ENCODE peak calls at places on chromosomes 11 and 22, in six cellular contexts. Y, G, A, V, N and J are unnamed samples.

GRCh38 chr11:102920118-102920684 is 35.3 kb downstream of the MMP13 start:
- DNase-seq in V (no peak), N (no peak), A (no peak), G (no peak), Y (no peak), J (no peak)

GRCh38 chr11:56905442-56905841 is 83.3 kb upstream of the OR5AK2 start:
- DNase-seq in A (no peak), V (no peak), Y (no peak), G (no peak), N (no peak), J (no peak)

GRCh38 chr11:75371930-75372876 is 20.7 kb upstream of the ARRB1 start:
- DNase-seq in G (peak), N (no peak), A (no peak), Y (peak), V (no peak), J (no peak)

GRCh38 chr22:46546466-46547178 is 9.2 kb upstream of the CELSR1 start:
- DNase-seq in N (peak), V (peak), Y (peak), A (no peak), G (no peak), J (no peak)

GRCh38 chr11:10838083-10838482 is 19.8 kb downstream of the ZBED5 start:
- DNase-seq in Y (no peak), A (no peak), G (no peak), N (no peak), V (no peak), J (no peak)

GRCh38 chr11:131664811-131665210 is 294.4 kb downstream of the NTM start:
- DNase-seq in G (no peak), A (peak), V (no peak), N (peak), Y (no peak), J (no peak)

GRCh38 chr11:35303596-35304392 is 115.6 kb downstream of the SLC1A2 start:
- DNase-seq in G (peak), N (peak), V (peak), Y (no peak), A (peak), J (no peak)

GRCh38 chr11:76669901-76670474 is 559 bp downstream of the LRRC32 start:
- DNase-seq in Y (peak), G (no peak), N (no peak), A (peak), V (peak), J (no peak)

GRCh38 chr11:110989734-110990133 is 255.8 kb upstream of the POU2AF2 start:
- DNase-seq in Y (no peak), A (peak), G (no peak), V (no peak), N (no peak), J (no peak)

GRCh38 chr11:134908583-134908982 is 496.5 kb upstream of the B3GAT1 start:
- DNase-seq in A (no peak), Y (no peak), V (no peak), G (no peak), N (no peak), J (no peak)

GRCh38 chr22:37701121-37701786 is 4.4 kb downstream of the TRIOBP start:
- DNase-seq in N (peak), G (no peak), Y (no peak), V (no peak), A (no peak), J (no peak)

GRCh38 chr11:69934861-69935494 is 115.8 kb upstream of the FGF3 start:
- DNase-seq in V (no peak), N (no peak), G (no peak), Y (peak), A (peak), J (no peak)

GRCh38 chr11:107562647-107563208 is 2.8 kb downstream of the ALKBH8 start:
- DNase-seq in N (no peak), Y (no peak), V (no peak), G (peak), A (no peak), J (peak)

GRCh38 chr11:2912498-2912897 is 16.7 kb downstream of the PHLDA2 start:
- DNase-seq in A (no peak), Y (no peak), N (peak), V (no peak), G (peak), J (no peak)

GRCh38 chr22:23381661-23382427 is 198.2 kb downstream of the IGLL1 start:
- DNase-seq in V (no peak), A (no peak), G (no peak), N (no peak), Y (no peak), J (no peak)

DNA sequence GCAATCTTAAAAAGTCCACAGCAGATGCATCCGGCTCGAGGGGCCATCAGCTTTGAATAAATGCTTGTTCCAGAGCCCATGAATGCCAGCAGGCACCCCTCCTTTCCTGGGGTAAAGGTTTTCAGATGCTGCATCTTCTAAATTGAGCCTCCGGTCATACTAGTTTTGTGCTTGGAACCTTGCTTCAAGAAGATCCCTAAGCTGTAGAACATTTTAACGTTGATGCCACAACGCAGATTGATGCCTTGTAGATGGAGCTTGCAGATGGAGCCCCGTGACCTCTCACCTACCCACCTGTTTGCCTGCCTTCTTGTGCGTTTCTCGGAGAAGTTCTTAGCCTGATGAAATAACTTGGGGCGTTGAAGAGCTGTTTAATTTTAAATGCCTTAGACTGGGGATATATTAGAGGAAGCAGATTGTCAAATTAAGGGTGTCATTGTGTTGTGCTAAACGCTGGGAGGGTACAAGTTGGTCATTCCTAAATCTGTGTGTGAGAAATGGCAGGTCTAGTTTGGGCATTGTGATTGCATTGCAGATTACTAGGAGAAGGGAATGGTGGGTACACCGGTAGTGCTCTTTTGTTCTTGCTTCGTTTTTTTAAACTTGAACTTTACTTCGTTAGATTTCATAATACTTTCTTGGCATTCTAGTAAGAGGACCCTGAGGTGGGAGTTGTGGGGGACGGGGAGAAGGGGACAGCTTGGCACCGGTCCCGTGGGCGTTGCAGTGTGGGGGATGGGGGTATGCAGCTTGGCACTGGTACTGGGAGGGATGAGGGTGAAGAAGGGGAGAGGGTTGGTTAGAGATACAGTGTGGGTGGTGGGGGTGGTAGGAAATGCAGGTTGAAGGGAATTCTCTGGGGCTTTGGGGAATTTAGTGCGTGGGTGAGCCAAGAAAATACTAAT is 1.9 kb downstream of the NEAT1 start:
- DNase-seq in V (peak), G (no peak), Y (peak), N (peak), A (peak), J (peak)
- TF ChIP-seq POLR2A in V (peak), G (peak), Y (peak), N (no peak), A (no peak), J (peak)

GRCh38 chr11:65574147-65574962 is 1.5 kb upstream of the EHBP1L1 start:
- DNase-seq in V (peak), N (peak), A (peak), Y (peak), G (peak), J (peak)
- TF ChIP-seq POLR2A in V (peak), N (no peak), A (no peak), Y (no peak), G (no peak), J (no peak)

GRCh38 chr11:46612326-46612725 is 4.7 kb downstream of the HARBI1 start:
- DNase-seq in V (no peak), A (no peak), N (no peak), G (no peak), Y (no peak), J (no peak)

GRCh38 chr11:46617451-46618314 is at the start of gene ATG13:
- DNase-seq in G (peak), Y (peak), A (peak), V (peak), N (peak), J (peak)

GRCh38 chr11:46618789-46619188 is 1.4 kb downstream of the ATG13 start:
- DNase-seq in V (no peak), G (no peak), A (no peak), Y (no peak), N (peak), J (peak)

GRCh38 chr11:46615756-46616155 is 1.3 kb downstream of the HARBI1 start:
- DNase-seq in G (no peak), N (no peak), A (no peak), V (no peak), Y (no peak), J (no peak)

GRCh38 chr11:46616551-46617450 is at the start of gene HARBI1:
- DNase-seq in N (peak), Y (peak), A (peak), V (peak), G (peak), J (peak)
- TF ChIP-seq POLR2A in N (no peak), Y (no peak), A (peak), V (peak), G (peak), J (peak)

GRCh38 chr11:71451596-71452353 is 1.2 kb upstream of the NADSYN1 start:
- DNase-seq in Y (no peak), A (peak), G (peak), N (no peak), V (no peak), J (peak)
- TF ChIP-seq POLR2A in Y (no peak), A (no peak), G (no peak), N (no peak), V (no peak), J (no peak)

GRCh38 chr11:61957028-61957770 is 7.0 kb downstream of the BEST1 start:
- DNase-seq in N (no peak), V (no peak), A (no peak), Y (peak), G (no peak), J (no peak)

GRCh38 chr11:61954106-61955030 is 4.2 kb downstream of the BEST1 start:
- DNase-seq in V (no peak), A (no peak), N (no peak), Y (no peak), G (no peak), J (peak)

GRCh38 chr11:61956191-61957027 is 6.3 kb downstream of the BEST1 start:
- DNase-seq in A (peak), N (no peak), Y (peak), G (no peak), V (no peak), J (no peak)

GRCh38 chr11:61955031-61955415 is 4.9 kb downstream of the BEST1 start:
- DNase-seq in V (peak), N (no peak), A (peak), Y (peak), G (peak), J (peak)

DNA sequence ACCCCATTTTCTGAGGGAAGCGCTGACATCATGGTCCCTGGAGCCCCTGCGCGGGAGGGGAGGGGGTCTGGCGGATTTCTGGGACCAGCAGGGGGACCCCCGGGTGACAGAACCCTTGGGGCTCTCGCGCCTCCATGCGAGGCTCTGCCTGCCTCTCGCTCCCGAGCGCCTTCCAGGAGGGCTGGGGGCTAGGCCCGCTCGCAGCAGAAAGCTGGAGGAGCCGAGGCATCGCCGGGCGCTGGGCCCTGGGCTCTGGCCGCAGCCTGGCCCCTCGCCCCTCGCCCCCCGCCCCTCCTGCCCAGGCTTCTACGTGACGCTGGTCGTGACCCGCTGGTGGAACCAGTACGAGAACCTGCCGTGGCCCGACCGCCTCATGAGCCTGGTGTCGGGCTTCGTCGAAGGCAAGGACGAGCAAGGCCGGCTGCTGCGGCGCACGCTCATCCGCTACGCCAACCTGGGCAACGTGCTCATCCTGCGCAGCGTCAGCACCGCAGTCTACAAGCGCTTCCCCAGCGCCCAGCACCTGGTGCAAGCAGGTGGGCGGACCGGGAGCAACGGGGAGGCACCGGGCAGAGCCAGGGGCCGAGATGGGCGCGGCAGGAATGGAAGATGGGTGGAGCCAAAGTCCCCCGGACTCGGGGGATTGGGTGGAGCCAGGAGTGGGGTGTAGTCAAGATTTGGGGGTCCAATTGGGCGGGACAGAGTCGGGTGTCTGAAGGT is 5.4 kb downstream of the BEST1 start:
- DNase-seq in V (no peak), N (no peak), A (no peak), G (no peak), Y (peak), J (peak)
- TF ChIP-seq POLR2A in V (no peak), N (no peak), A (no peak), G (no peak), Y (no peak), J (no peak)

GRCh38 chr11:64224151-64224890 is 1.7 kb downstream of the TRPT1 start:
- DNase-seq in Y (peak), G (no peak), A (peak), N (no peak), V (no peak), J (no peak)

GRCh38 chr11:64227405-64227956 is 1.4 kb downstream of the NUDT22 start:
- DNase-seq in A (peak), V (no peak), Y (peak), G (no peak), N (peak), J (no peak)

GRCh38 chr11:64225608-64226506 is at the start of the genes NUDT22 and TRPT1:
- DNase-seq in V (peak), A (peak), G (peak), N (peak), Y (peak), J (peak)

GRCh38 chr11:64224891-64225607 is 937 bp downstream of the TRPT1 start:
- DNase-seq in G (no peak), N (no peak), A (peak), V (peak), Y (peak), J (no peak)

DNA sequence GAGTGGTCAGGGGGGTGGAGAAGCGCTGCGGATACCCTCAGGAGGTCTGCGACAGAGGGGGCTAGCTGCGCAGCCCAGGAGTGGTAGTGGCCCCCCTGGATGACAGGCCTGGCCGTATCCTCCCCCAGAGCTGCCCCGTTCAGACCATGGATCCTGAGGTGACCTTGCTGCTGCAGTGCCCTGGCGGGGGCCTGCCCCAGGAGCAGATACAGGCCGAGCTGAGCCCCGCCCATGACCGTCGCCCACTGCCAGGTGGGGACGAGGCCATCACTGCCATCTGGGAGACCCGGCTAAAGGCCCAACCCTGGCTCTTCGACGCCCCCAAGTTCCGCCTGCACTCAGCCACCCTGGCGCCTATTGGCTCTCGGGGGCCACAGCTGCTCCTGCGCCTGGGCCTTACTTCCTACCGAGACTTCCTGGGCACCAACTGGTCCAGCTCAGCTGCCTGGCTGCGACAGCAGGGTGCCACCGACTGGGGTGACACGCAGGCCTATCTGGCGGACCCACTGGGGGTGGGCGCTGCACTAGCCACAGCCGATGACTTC is 505 bp downstream of the NUDT22 start:
- DNase-seq in G (peak), A (peak), N (peak), Y (peak), V (peak), J (peak)
- TF ChIP-seq POLR2A in G (no peak), A (no peak), N (no peak), Y (no peak), V (no peak), J (peak)

GRCh38 chr11:61869636-61870428 is 21.5 kb downstream of the FADS3 start:
- DNase-seq in A (no peak), V (no peak), N (no peak), Y (no peak), G (no peak), J (peak)
- TF ChIP-seq POLR2A in A (no peak), V (no peak), N (no peak), Y (no peak), G (no peak), J (peak)

GRCh38 chr11:74007691-74008372 is 1.1 kb downstream of the UCP3 start:
- DNase-seq in V (no peak), N (no peak), Y (peak), G (no peak), A (peak), J (no peak)
- TF ChIP-seq POLR2A in V (no peak), N (no peak), Y (no peak), G (no peak), A (no peak), J (no peak)